ENCODE peak calls at places on chromosomes 5 and 9, in ten cellular contexts. One of them, this sample, is unnamed.

GRCh38 chr5:143403357-143403606 is 204 bp downstream of the NR3C1 start:
- DNase-seq in GM23248: no peak
- DNase-seq in SJSA1: no peak
- DNase-seq in hepatocyte: no peak
- DNase-seq in A549: no peak
- DNase-seq in uterus: no peak
- DNase-seq in mesendoderm: no peak
- DNase-seq in GM23338: no peak
- DNase-seq in pancreas: no peak
- DNase-seq in CD8-positive, alpha-beta memory T cell: no peak
- DNase-seq in this sample: no peak

GRCh38 chr9:106619211-106619610 is 243.8 kb upstream of the ZNF462 start:
- DNase-seq in GM23248: peak; percentile 27
- DNase-seq in SJSA1: no peak
- DNase-seq in hepatocyte: no peak
- DNase-seq in A549: no peak
- DNase-seq in uterus: no peak
- DNase-seq in mesendoderm: no peak
- DNase-seq in GM23338: no peak
- DNase-seq in pancreas: no peak
- DNase-seq in CD8-positive, alpha-beta memory T cell: no peak
- DNase-seq in this sample: no peak

GRCh38 chr9:98227883-98228282 is 27.6 kb downstream of the TBC1D2 start:
- DNase-seq in GM23248: no peak
- DNase-seq in SJSA1: no peak
- DNase-seq in hepatocyte: peak; percentile 48
- DNase-seq in A549: no peak
- DNase-seq in uterus: no peak
- DNase-seq in mesendoderm: no peak
- DNase-seq in GM23338: no peak
- DNase-seq in pancreas: no peak
- DNase-seq in CD8-positive, alpha-beta memory T cell: no peak
- DNase-seq in this sample: no peak

GRCh38 chr5:53262348-53262970 is 152.9 kb upstream of the MOCS2 start:
- DNase-seq in GM23248: peak; percentile 80
- DNase-seq in SJSA1: no peak
- DNase-seq in hepatocyte: peak; percentile 29
- DNase-seq in A549: no peak
- DNase-seq in uterus: no peak
- DNase-seq in mesendoderm: peak; percentile 42
- DNase-seq in GM23338: peak; percentile 44
- DNase-seq in pancreas: no peak
- DNase-seq in CD8-positive, alpha-beta memory T cell: no peak
- DNase-seq in this sample: no peak

GRCh38 chr5:173793677-173794570 is 94.2 kb upstream of the CPEB4 start:
- DNase-seq in GM23248: no peak
- DNase-seq in SJSA1: no peak
- DNase-seq in hepatocyte: no peak
- DNase-seq in A549: no peak
- DNase-seq in uterus: no peak
- DNase-seq in mesendoderm: no peak
- DNase-seq in GM23338: no peak
- DNase-seq in pancreas: no peak
- DNase-seq in CD8-positive, alpha-beta memory T cell: no peak
- DNase-seq in this sample: no peak

GRCh38 chr5:107422494-107422893 is 248.2 kb downstream of the EFNA5 start:
- DNase-seq in GM23248: no peak
- DNase-seq in SJSA1: no peak
- DNase-seq in hepatocyte: no peak
- DNase-seq in A549: no peak
- DNase-seq in uterus: no peak
- DNase-seq in mesendoderm: peak; percentile 52
- DNase-seq in GM23338: peak; percentile 30
- DNase-seq in pancreas: no peak
- DNase-seq in CD8-positive, alpha-beta memory T cell: no peak
- DNase-seq in this sample: no peak

GRCh38 chr5:14036947-14037346 is 92.5 kb upstream of the DNAH5 start:
- DNase-seq in GM23248: peak; percentile 53
- DNase-seq in SJSA1: no peak
- DNase-seq in hepatocyte: no peak
- DNase-seq in A549: peak; percentile 22
- DNase-seq in uterus: no peak
- DNase-seq in mesendoderm: peak; percentile 79
- DNase-seq in GM23338: peak; percentile 44
- DNase-seq in pancreas: no peak
- DNase-seq in CD8-positive, alpha-beta memory T cell: no peak
- DNase-seq in this sample: no peak

GRCh38 chr5:114101153-114101552 is 260.7 kb upstream of the KCNN2 start:
- DNase-seq in GM23248: peak; percentile 64
- DNase-seq in SJSA1: peak; percentile 56
- DNase-seq in hepatocyte: peak; percentile 78
- DNase-seq in A549: peak; percentile 13
- DNase-seq in uterus: no peak
- DNase-seq in mesendoderm: peak; percentile 33
- DNase-seq in GM23338: peak; percentile 72
- DNase-seq in pancreas: no peak
- DNase-seq in CD8-positive, alpha-beta memory T cell: no peak
- DNase-seq in this sample: no peak

GRCh38 chr5:159444441-159445082 is 114.3 kb upstream of the IL12B start:
- DNase-seq in GM23248: peak; percentile 66
- DNase-seq in SJSA1: no peak
- DNase-seq in hepatocyte: peak; percentile 70
- DNase-seq in A549: peak; percentile 78
- DNase-seq in uterus: no peak
- DNase-seq in mesendoderm: peak; percentile 78
- DNase-seq in GM23338: peak; percentile 66
- DNase-seq in pancreas: no peak
- DNase-seq in CD8-positive, alpha-beta memory T cell: peak; percentile 22
- DNase-seq in this sample: no peak

GRCh38 chr9:92482336-92482735 is at the start of gene ASPN:
- DNase-seq in GM23248: peak; percentile 77
- DNase-seq in SJSA1: no peak
- DNase-seq in hepatocyte: peak; percentile 32
- DNase-seq in A549: no peak
- DNase-seq in uterus: no peak
- DNase-seq in mesendoderm: no peak
- DNase-seq in GM23338: no peak
- DNase-seq in pancreas: no peak
- DNase-seq in CD8-positive, alpha-beta memory T cell: no peak
- DNase-seq in this sample: no peak

GRCh38 chr9:89309608-89310485 is 1.1 kb upstream of the CKS2 start:
- DNase-seq in GM23248: peak; percentile 30
- DNase-seq in SJSA1: no peak
- DNase-seq in hepatocyte: peak; percentile 54
- DNase-seq in A549: no peak
- DNase-seq in uterus: no peak
- DNase-seq in mesendoderm: peak; percentile 88
- DNase-seq in GM23338: peak; percentile 20
- DNase-seq in pancreas: no peak
- DNase-seq in CD8-positive, alpha-beta memory T cell: no peak
- DNase-seq in this sample: no peak

GRCh38 chr5:124287813-124288212 is 458.6 kb downstream of the ZNF608 start:
- DNase-seq in GM23248: no peak
- DNase-seq in SJSA1: no peak
- DNase-seq in hepatocyte: no peak
- DNase-seq in A549: no peak
- DNase-seq in uterus: no peak
- DNase-seq in mesendoderm: no peak
- DNase-seq in GM23338: no peak
- DNase-seq in pancreas: no peak
- DNase-seq in CD8-positive, alpha-beta memory T cell: no peak
- DNase-seq in this sample: no peak

GRCh38 chr9:121038452-121039203 is 11.4 kb downstream of the C5 start:
- DNase-seq in GM23248: no peak
- DNase-seq in SJSA1: no peak
- DNase-seq in hepatocyte: no peak
- DNase-seq in A549: no peak
- DNase-seq in uterus: no peak
- DNase-seq in mesendoderm: no peak
- DNase-seq in GM23338: no peak
- DNase-seq in pancreas: no peak
- DNase-seq in CD8-positive, alpha-beta memory T cell: no peak
- DNase-seq in this sample: no peak
- H3K27ac ChIP-seq in GM23248: no peak overlapping the region
- H3K27ac ChIP-seq in SJSA1: no peak overlapping the region
- H3K27ac ChIP-seq in hepatocyte: peak overlapping the region; percentile 29
- H3K27ac ChIP-seq in A549: no peak overlapping the region
- H3K27ac ChIP-seq in uterus: no peak overlapping the region
- H3K27ac ChIP-seq in mesendoderm: no peak overlapping the region
- H3K27ac ChIP-seq in GM23338: no peak overlapping the region
- H3K27ac ChIP-seq in pancreas: no peak overlapping the region
- H3K27ac ChIP-seq in CD8-positive, alpha-beta memory T cell: no peak overlapping the region
- H3K27ac ChIP-seq in this sample: no peak overlapping the region

GRCh38 chr9:130794923-130795495 is 40.0 kb upstream of the ABL1 start:
- DNase-seq in GM23248: peak; percentile 53
- DNase-seq in SJSA1: no peak
- DNase-seq in hepatocyte: no peak
- DNase-seq in A549: no peak
- DNase-seq in uterus: no peak
- DNase-seq in mesendoderm: no peak
- DNase-seq in GM23338: peak; percentile 17
- DNase-seq in pancreas: no peak
- DNase-seq in CD8-positive, alpha-beta memory T cell: no peak
- DNase-seq in this sample: no peak
- H3K27ac ChIP-seq in GM23248: peak overlapping the region; percentile 83
- H3K27ac ChIP-seq in SJSA1: no peak overlapping the region
- H3K27ac ChIP-seq in hepatocyte: peak overlapping the region; percentile 17
- H3K27ac ChIP-seq in A549: no peak overlapping the region
- H3K27ac ChIP-seq in uterus: peak overlapping the region; percentile 69
- H3K27ac ChIP-seq in mesendoderm: no peak overlapping the region
- H3K27ac ChIP-seq in GM23338: no peak overlapping the region
- H3K27ac ChIP-seq in pancreas: no peak overlapping the region
- H3K27ac ChIP-seq in CD8-positive, alpha-beta memory T cell: no peak overlapping the region
- H3K27ac ChIP-seq in this sample: peak overlapping the region; percentile 86

GRCh38 chr9:33225319-33226152 is 14.4 kb upstream of the SPINK4 start:
- DNase-seq in GM23248: peak; percentile 86
- DNase-seq in SJSA1: no peak
- DNase-seq in hepatocyte: peak; percentile 81
- DNase-seq in A549: no peak
- DNase-seq in uterus: peak; percentile 79
- DNase-seq in mesendoderm: peak; percentile 53
- DNase-seq in GM23338: peak; percentile 70
- DNase-seq in pancreas: no peak
- DNase-seq in CD8-positive, alpha-beta memory T cell: peak; percentile 55
- DNase-seq in this sample: no peak

GRCh38 chr9:33220681-33221567 is 19.0 kb upstream of the SPINK4 start:
- DNase-seq in GM23248: no peak
- DNase-seq in SJSA1: no peak
- DNase-seq in hepatocyte: no peak
- DNase-seq in A549: no peak
- DNase-seq in uterus: no peak
- DNase-seq in mesendoderm: no peak
- DNase-seq in GM23338: no peak
- DNase-seq in pancreas: no peak
- DNase-seq in CD8-positive, alpha-beta memory T cell: no peak
- DNase-seq in this sample: peak; percentile 52

GRCh38 chr9:33223696-33224095 is 16.3 kb upstream of the SPINK4 start:
- DNase-seq in GM23248: peak; percentile 36
- DNase-seq in SJSA1: no peak
- DNase-seq in hepatocyte: no peak
- DNase-seq in A549: no peak
- DNase-seq in uterus: no peak
- DNase-seq in mesendoderm: peak; percentile 56
- DNase-seq in GM23338: no peak
- DNase-seq in pancreas: no peak
- DNase-seq in CD8-positive, alpha-beta memory T cell: no peak
- DNase-seq in this sample: no peak

GRCh38 chr9:33222031-33222430 is 17.9 kb upstream of the SPINK4 start:
- DNase-seq in GM23248: no peak
- DNase-seq in SJSA1: no peak
- DNase-seq in hepatocyte: no peak
- DNase-seq in A549: no peak
- DNase-seq in uterus: no peak
- DNase-seq in mesendoderm: no peak
- DNase-seq in GM23338: no peak
- DNase-seq in pancreas: no peak
- DNase-seq in CD8-positive, alpha-beta memory T cell: no peak
- DNase-seq in this sample: no peak

GRCh38 chr9:33221568-33221884 is 18.4 kb upstream of the SPINK4 start:
- DNase-seq in GM23248: no peak
- DNase-seq in SJSA1: no peak
- DNase-seq in hepatocyte: no peak
- DNase-seq in A549: no peak
- DNase-seq in uterus: no peak
- DNase-seq in mesendoderm: no peak
- DNase-seq in GM23338: no peak
- DNase-seq in pancreas: no peak
- DNase-seq in CD8-positive, alpha-beta memory T cell: no peak
- DNase-seq in this sample: no peak
- H3K27ac ChIP-seq in GM23248: no peak overlapping the region
- H3K27ac ChIP-seq in SJSA1: no peak overlapping the region
- H3K27ac ChIP-seq in hepatocyte: no peak overlapping the region
- H3K27ac ChIP-seq in A549: no peak overlapping the region
- H3K27ac ChIP-seq in uterus: no peak overlapping the region
- H3K27ac ChIP-seq in mesendoderm: no peak overlapping the region
- H3K27ac ChIP-seq in GM23338: no peak overlapping the region
- H3K27ac ChIP-seq in pancreas: no peak overlapping the region
- H3K27ac ChIP-seq in CD8-positive, alpha-beta memory T cell: no peak overlapping the region
- H3K27ac ChIP-seq in this sample: no peak overlapping the region

GRCh38 chr9:123929177-123929869 is 603 bp downstream of the DENND1A start:
- DNase-seq in GM23248: no peak
- DNase-seq in SJSA1: no peak
- DNase-seq in hepatocyte: peak; percentile 67
- DNase-seq in A549: no peak
- DNase-seq in uterus: peak; percentile 22
- DNase-seq in mesendoderm: no peak
- DNase-seq in GM23338: peak; percentile 48
- DNase-seq in pancreas: peak; percentile 55
- DNase-seq in CD8-positive, alpha-beta memory T cell: no peak
- DNase-seq in this sample: no peak
- H3K27ac ChIP-seq in GM23248: peak overlapping the region; percentile 30
- H3K27ac ChIP-seq in SJSA1: no peak overlapping the region
- H3K27ac ChIP-seq in hepatocyte: peak overlapping the region; percentile 93
- H3K27ac ChIP-seq in A549: peak overlapping the region; percentile 97
- H3K27ac ChIP-seq in uterus: peak overlapping the region; percentile 78
- H3K27ac ChIP-seq in mesendoderm: peak overlapping the region; percentile 25
- H3K27ac ChIP-seq in GM23338: no peak overlapping the region
- H3K27ac ChIP-seq in pancreas: no peak overlapping the region
- H3K27ac ChIP-seq in CD8-positive, alpha-beta memory T cell: peak overlapping the region; percentile 54
- H3K27ac ChIP-seq in this sample: peak overlapping the region; percentile 61

DNA sequence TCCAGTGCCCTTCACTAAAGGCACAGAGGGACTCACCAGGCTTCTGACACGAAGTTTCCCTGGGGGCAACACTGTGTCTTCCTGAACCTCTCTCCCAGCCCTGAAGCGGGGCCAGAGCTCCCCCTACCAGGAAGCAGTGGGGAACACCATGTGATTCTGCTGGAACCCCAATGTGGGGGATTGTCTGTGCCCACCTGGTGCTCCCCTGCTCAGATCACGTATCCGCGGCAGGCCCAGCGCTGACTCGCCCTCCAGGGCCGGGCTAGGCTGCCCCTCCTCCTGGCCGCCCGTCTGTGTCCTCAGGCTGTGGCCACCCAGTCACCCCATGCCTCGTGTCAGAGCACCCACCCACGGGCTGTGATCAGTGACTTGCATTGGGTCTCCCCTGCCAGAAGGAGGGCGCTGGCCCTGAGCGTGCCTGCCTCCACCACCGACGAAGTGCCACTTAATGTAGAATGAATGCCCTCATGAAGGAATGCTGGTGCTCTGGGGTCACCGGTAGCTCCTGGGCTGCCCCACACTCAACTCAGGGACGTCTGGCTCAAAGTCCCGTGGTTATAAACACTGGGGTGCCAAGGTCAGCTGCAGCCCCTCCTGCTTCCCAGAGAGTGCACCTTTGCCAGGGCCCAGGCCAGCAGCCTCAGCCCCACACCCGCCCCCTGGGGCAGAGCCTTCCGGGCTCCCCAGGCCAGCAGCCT is 22.1 kb downstream of the SARDH start:
- DNase-seq in GM23248: no peak
- DNase-seq in SJSA1: peak; percentile 89
- DNase-seq in hepatocyte: peak; percentile 59
- DNase-seq in A549: no peak
- DNase-seq in uterus: no peak
- DNase-seq in mesendoderm: no peak
- DNase-seq in GM23338: peak; percentile 71
- DNase-seq in pancreas: peak; percentile 35
- DNase-seq in CD8-positive, alpha-beta memory T cell: no peak
- DNase-seq in this sample: peak; percentile 74
- H3K27ac ChIP-seq in GM23248: no peak overlapping the region
- H3K27ac ChIP-seq in SJSA1: peak overlapping the region; percentile 98
- H3K27ac ChIP-seq in hepatocyte: peak overlapping the region; percentile 95
- H3K27ac ChIP-seq in A549: no peak overlapping the region
- H3K27ac ChIP-seq in uterus: no peak overlapping the region
- H3K27ac ChIP-seq in mesendoderm: no peak overlapping the region
- H3K27ac ChIP-seq in GM23338: no peak overlapping the region
- H3K27ac ChIP-seq in pancreas: no peak overlapping the region
- H3K27ac ChIP-seq in CD8-positive, alpha-beta memory T cell: no peak overlapping the region
- H3K27ac ChIP-seq in this sample: peak overlapping the region; percentile 27